ENCODE peak calls at places on chromosomes 6 and 20, in four cellular contexts. R is GM12878, H is H1, Q is HepG2. C is an unnamed sample.

GRCh38 chr20:14677455-14677854 is 340.0 kb upstream of the FLRT3 start:
- DNase-seq in R (no peak), H (no peak), Q (no peak), C (no peak)

GRCh38 chr20:17620371-17621228 is 50.7 kb downstream of the DSTN start:
- DNase-seq in R (no peak), H (no peak), Q (no peak), C (no peak)

GRCh38 chr6:33417127-33417902 is 592 bp downstream of the CUTA start:
- DNase-seq in R (no peak), H (no peak), Q (no peak), C (no peak)

GRCh38 chr20:47493175-47493953 is 8.3 kb upstream of the NCOA3 start:
- DNase-seq in R (no peak), H (no peak), Q (peak; percentile 93), C (no peak)

GRCh38 chr20:20520776-20521175 is 152.9 kb downstream of the INSM1 start:
- DNase-seq in R (no peak), H (no peak), Q (no peak), C (no peak)

GRCh38 chr6:1256435-1257008 is 55.4 kb upstream of the FOXQ1 start:
- DNase-seq in R (no peak), H (no peak), Q (no peak), C (no peak)

GRCh38 chr6:148445116-148445515 is 102.5 kb downstream of the SASH1 start:
- DNase-seq in R (no peak), H (no peak), Q (no peak), C (no peak)

GRCh38 chr6:137904822-137905617 is 38.0 kb downstream of the TNFAIP3 start:
- DNase-seq in R (no peak), H (no peak), Q (no peak), C (no peak)

GRCh38 chr6:89518352-89519055 is 85.6 kb downstream of the ANKRD6 start:
- DNase-seq in R (no peak), H (no peak), Q (no peak), C (no peak)

GRCh38 chr6:161618816-161619454 is 345.1 kb upstream of the AGPAT4 start:
- DNase-seq in R (no peak), H (peak; percentile 31), Q (peak; percentile 49), C (peak; percentile 35)

GRCh38 chr6:111809264-111809663 is 64.0 kb downstream of the FYN start:
- DNase-seq in R (no peak), H (no peak), Q (no peak), C (no peak)

GRCh38 chr6:138692978-138693909 is 80.3 kb upstream of the CCDC28A start:
- DNase-seq in R (no peak), H (peak; percentile 62), Q (peak; percentile 54), C (peak; percentile 54)

GRCh38 chr6:166786704-166787293 is 159.7 kb upstream of the RPS6KA2 start:
- DNase-seq in R (peak; percentile 21), H (no peak), Q (peak; percentile 81), C (no peak)

GRCh38 chr20:2707353-2708072 is 14.9 kb downstream of the EBF4 start:
- DNase-seq in R (no peak), H (no peak), Q (no peak), C (no peak)

GRCh38 chr6:26401987-26402658 is at the start of gene BTN3A1:
- DNase-seq in R (peak; percentile 81), H (no peak), Q (peak; percentile 81), C (no peak)

GRCh38 chr6:129947797-129948196 is 70.6 kb upstream of the L3MBTL3 start:
- DNase-seq in R (no peak), H (no peak), Q (no peak), C (no peak)
- TF ChIP-seq YY1 in R (no peak), H (no peak), Q (no peak), C (no peak)

GRCh38 chr6:53523511-53524454 is 21.1 kb downstream of the GCLC start:
- DNase-seq in R (no peak), H (no peak), Q (no peak), C (no peak)
- TF ChIP-seq SUZ12 in R (no peak), H (no peak), Q (no peak), C (no peak)

DNA sequence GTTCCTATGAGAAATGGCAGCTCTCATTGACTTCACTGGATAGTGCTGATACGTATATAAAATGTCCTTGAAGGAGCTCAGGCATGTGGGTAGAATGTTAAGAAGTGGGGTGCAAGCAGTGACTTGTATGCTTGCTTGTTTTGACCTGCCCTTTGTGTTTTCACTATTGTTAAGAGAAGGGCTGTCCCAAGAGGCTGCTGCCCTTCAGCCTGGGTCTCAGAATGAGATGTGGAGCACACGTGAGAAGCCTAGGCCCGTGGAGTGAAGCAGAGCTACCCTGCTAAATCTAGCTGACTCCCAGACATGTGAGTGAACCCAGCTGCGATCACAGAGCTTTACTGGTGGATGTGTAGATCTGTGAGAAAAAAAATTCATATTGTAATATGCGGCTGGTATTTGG is 305.3 kb upstream of the RGS17 start:
- DNase-seq in R (no peak), H (no peak), Q (no peak), C (peak; percentile 13)
- TF ChIP-seq YY1 in R (no peak), H (no peak), Q (no peak), C (no peak)

DNA sequence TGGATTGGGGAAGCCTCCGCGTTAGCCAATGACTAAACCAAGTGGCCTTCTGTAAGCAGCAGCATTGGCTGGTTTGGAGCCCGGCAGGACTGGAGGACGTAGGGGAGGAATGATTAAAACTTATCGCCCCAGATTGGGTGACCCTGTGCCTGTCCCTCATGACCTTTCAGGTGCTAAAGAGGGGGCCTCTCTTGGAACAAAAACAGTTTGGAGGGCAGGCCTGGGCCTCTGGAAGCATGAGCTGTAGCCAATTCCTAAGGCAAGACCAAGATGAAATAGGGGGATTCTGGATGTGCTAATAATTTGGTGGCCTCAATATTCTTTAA is 1.4 kb downstream of the GMPR start:
- DNase-seq in R (no peak), H (no peak), Q (peak; percentile 40), C (no peak)
- TF ChIP-seq SUZ12 in R (no peak), H (no peak), Q (no peak), C (no peak)

DNA sequence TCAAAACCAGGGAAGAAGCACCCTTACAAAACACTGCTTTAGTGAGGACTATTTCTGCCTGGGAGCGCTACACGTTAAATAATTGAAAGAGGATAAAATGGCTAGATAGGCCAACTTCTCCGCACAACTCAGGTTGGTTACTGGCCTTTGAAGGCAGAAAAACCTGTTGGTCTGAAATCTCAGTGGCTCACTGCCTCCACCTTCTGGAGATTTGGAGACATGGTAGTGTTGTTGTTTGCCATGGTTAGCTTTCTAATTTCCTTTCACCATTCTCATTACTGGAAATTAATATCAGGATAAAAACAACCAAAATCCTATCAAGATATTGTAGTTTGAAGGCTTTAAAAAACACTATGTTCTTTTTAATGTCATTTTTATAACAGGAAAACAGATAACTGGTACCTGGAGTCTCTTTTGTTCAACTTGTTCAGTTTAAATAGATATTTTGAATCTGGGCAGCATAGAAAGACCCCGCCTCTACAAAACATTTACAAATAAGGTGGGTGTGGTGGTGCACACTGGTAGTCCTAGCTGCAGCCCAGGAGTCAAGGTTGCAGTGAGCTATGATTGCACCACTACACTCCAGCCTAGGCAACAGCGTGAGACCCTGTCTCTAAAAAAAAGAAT is 27.5 kb upstream of the BCLAF1 start:
- DNase-seq in R (peak; percentile 4), H (peak; percentile 25), Q (peak; percentile 62), C (peak; percentile 18)
- TF ChIP-seq YY1 in R (no peak), H (no peak), Q (no peak), C (no peak)

GRCh38 chr20:37541326-37541725 is 13.7 kb upstream of the BLCAP start:
- DNase-seq in R (no peak), H (no peak), Q (no peak), C (no peak)

GRCh38 chr20:37543828-37544227 is 16.2 kb upstream of the BLCAP start:
- DNase-seq in R (no peak), H (no peak), Q (peak; percentile 70), C (no peak)

GRCh38 chr20:37544386-37544785 is 16.7 kb upstream of the BLCAP start:
- DNase-seq in R (no peak), H (no peak), Q (no peak), C (no peak)

GRCh38 chr20:37539956-37540455 is 12.3 kb upstream of the BLCAP start:
- DNase-seq in R (no peak), H (no peak), Q (no peak), C (no peak)

GRCh38 chr20:37542281-37542680 is 14.6 kb upstream of the BLCAP start:
- DNase-seq in R (no peak), H (no peak), Q (peak; percentile 81), C (no peak)
- TF ChIP-seq SUZ12 in R (no peak), H (no peak), Q (no peak), C (no peak)

GRCh38 chr20:44153636-44154043 is 33.3 kb downstream of the JPH2 start:
- DNase-seq in R (no peak), H (no peak), Q (no peak), C (no peak)
- TF ChIP-seq YY1 in R (no peak), H (no peak), Q (no peak), C (no peak)

DNA sequence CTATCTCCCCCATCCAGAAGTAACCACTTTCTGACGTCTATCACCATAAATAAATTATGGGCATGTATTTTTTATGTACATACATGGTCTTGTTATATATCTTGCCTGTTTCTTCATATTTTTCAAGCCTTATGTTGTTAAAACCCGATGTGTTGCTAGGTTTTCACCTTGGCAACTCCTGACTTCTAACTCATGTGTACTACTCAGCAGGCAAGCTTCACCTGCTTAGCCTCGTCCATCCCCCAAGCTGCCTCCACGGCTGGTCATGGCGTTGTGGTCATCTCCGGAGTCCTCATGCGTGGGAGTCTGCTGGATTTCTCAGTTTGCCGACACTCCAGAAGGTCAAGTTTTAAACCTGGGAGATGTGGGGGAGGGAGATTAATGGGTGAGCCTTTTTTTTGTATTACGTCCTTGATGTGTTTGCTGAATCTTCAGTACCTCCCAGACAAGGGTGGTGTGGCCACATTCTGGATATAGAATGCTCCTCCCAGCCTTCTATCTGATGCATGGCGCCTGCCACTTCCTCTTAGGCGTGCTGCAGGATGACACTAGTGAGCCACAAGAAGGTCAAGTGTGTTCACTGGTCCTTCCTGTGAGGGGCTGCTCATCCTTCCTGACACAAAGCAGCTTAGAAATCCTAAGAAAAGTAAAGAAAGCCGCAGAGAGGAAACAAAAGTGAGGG is 26.6 kb upstream of the EDN3 start:
- DNase-seq in R (no peak), H (no peak), Q (no peak), C (no peak)
- TF ChIP-seq SUZ12 in R (no peak), H (no peak), Q (no peak), C (no peak)

GRCh38 chr6:53906842-53907241 is 112.0 kb downstream of the LRRC1 start:
- DNase-seq in R (no peak), H (no peak), Q (no peak), C (no peak)

GRCh38 chr6:53903357-53903756 is 108.6 kb downstream of the LRRC1 start:
- DNase-seq in R (no peak), H (no peak), Q (no peak), C (no peak)

GRCh38 chr6:53910834-53911233 is 116.0 kb downstream of the LRRC1 start:
- DNase-seq in R (no peak), H (no peak), Q (no peak), C (no peak)

GRCh38 chr6:53906103-53906502 is 111.3 kb downstream of the LRRC1 start:
- DNase-seq in R (no peak), H (no peak), Q (no peak), C (no peak)
- TF ChIP-seq YY1 in R (no peak), H (no peak), Q (no peak), C (no peak)

GRCh38 chr6:12440981-12441380 is 150.8 kb downstream of the EDN1 start:
- DNase-seq in R (no peak), H (no peak), Q (no peak), C (no peak)
- TF ChIP-seq SUZ12 in R (no peak), H (no peak), Q (no peak), C (no peak)